ENCODE peak calls at places on chromosomes 13 and 19, in nine cellular contexts. P, J, U, G, W, B, K, V and T are unnamed samples.

GRCh38 chr19:11921852-11922495 is 2.9 kb upstream of the ZNF700 start:
- DNase-seq in P (no peak), J (no peak), U (no peak), G (no peak), W (no peak), B (no peak), K (no peak), V (no peak), T (no peak)

GRCh38 chr13:39913928-39914327 is 258.5 kb downstream of the COG6 start:
- DNase-seq in P (peak), J (peak), U (no peak), G (no peak), W (no peak), B (no peak), K (no peak), V (no peak), T (peak)

GRCh38 chr19:46716672-46717033 is 261 bp downstream of the PRKD2 start:
- DNase-seq in P (peak), J (no peak), U (no peak), G (no peak), W (peak), B (no peak), K (no peak), V (no peak), T (no peak)

GRCh38 chr13:48567521-48568331 is 34.8 kb upstream of the RCBTB2 start:
- DNase-seq in P (peak), J (no peak), U (no peak), G (no peak), W (no peak), B (no peak), K (no peak), V (no peak), T (no peak)

GRCh38 chr19:13689050-13689449 is 75.3 kb upstream of the MRI1 start:
- DNase-seq in P (peak), J (no peak), U (peak), G (no peak), W (no peak), B (no peak), K (no peak), V (no peak), T (no peak)

GRCh38 chr13:28636677-28637317 is 22.1 kb upstream of the POMP start:
- DNase-seq in P (peak), J (no peak), U (peak), G (peak), W (no peak), B (peak), K (peak), V (peak), T (peak)

GRCh38 chr19:27972291-27973040 is 1240.5 kb downstream of the UQCRFS1 start:
- DNase-seq in P (peak), J (no peak), U (peak), G (no peak), W (no peak), B (no peak), K (no peak), V (no peak), T (peak)

GRCh38 chr19:5023128-5023571 is 54.2 kb downstream of the KDM4B start:
- DNase-seq in P (peak), J (no peak), U (no peak), G (no peak), W (no peak), B (no peak), K (no peak), V (no peak), T (no peak)

GRCh38 chr13:113834496-113835200 is 29.2 kb downstream of the GAS6 start:
- DNase-seq in P (no peak), J (no peak), U (no peak), G (no peak), W (no peak), B (no peak), K (no peak), V (no peak), T (no peak)

GRCh38 chr19:42427313-42427712 is at the start of gene LIPE:
- DNase-seq in P (no peak), J (no peak), U (no peak), G (no peak), W (no peak), B (no peak), K (no peak), V (no peak), T (no peak)

GRCh38 chr19:16590876-16591802 is 18.9 kb upstream of the SLC35E1 start:
- DNase-seq in P (no peak), J (no peak), U (no peak), G (no peak), W (no peak), B (no peak), K (no peak), V (no peak), T (no peak)

GRCh38 chr19:16588824-16589577 is 16.8 kb upstream of the SLC35E1 start:
- DNase-seq in P (no peak), J (no peak), U (no peak), G (no peak), W (no peak), B (no peak), K (no peak), V (no peak), T (no peak)

GRCh38 chr19:16591803-16592556 is 19.8 kb upstream of the SLC35E1 start:
- DNase-seq in P (peak), J (no peak), U (peak), G (no peak), W (no peak), B (no peak), K (no peak), V (no peak), T (no peak)

GRCh38 chr19:16588089-16588823 is 16.0 kb upstream of the SLC35E1 start:
- DNase-seq in P (no peak), J (no peak), U (no peak), G (no peak), W (no peak), B (peak), K (no peak), V (peak), T (no peak)

GRCh38 chr19:16589917-16590316 is 17.7 kb upstream of the SLC35E1 start:
- DNase-seq in P (no peak), J (no peak), U (no peak), G (no peak), W (no peak), B (no peak), K (no peak), V (no peak), T (no peak)
- H3K27ac ChIP-seq in P (no peak), J (no peak), U (no peak), G (no peak), W (no peak), B (no peak), K (no peak), V (no peak), T (no peak)

GRCh38 chr19:3056454-3057016 is 5.8 kb downstream of the TLE5 start:
- DNase-seq in P (no peak), J (no peak), U (no peak), G (no peak), W (no peak), B (no peak), K (no peak), V (no peak), T (no peak)
- H3K27ac ChIP-seq in P (no peak), J (peak), U (no peak), G (peak), W (peak), B (peak), K (no peak), V (peak), T (peak)

GRCh38 chr13:67193979-67194378 is 36.2 kb downstream of the PCDH9 start:
- DNase-seq in P (no peak), J (no peak), U (no peak), G (no peak), W (no peak), B (no peak), K (no peak), V (no peak), T (no peak)

GRCh38 chr13:67192751-67193150 is 37.4 kb downstream of the PCDH9 start:
- DNase-seq in P (no peak), J (no peak), U (no peak), G (no peak), W (no peak), B (no peak), K (no peak), V (no peak), T (no peak)

GRCh38 chr13:67200183-67200582 is 30.0 kb downstream of the PCDH9 start:
- DNase-seq in P (no peak), J (no peak), U (no peak), G (no peak), W (no peak), B (no peak), K (no peak), V (no peak), T (no peak)

GRCh38 chr13:67200605-67201004 is 29.5 kb downstream of the PCDH9 start:
- DNase-seq in P (no peak), J (no peak), U (no peak), G (no peak), W (no peak), B (no peak), K (no peak), V (no peak), T (no peak)

DNA sequence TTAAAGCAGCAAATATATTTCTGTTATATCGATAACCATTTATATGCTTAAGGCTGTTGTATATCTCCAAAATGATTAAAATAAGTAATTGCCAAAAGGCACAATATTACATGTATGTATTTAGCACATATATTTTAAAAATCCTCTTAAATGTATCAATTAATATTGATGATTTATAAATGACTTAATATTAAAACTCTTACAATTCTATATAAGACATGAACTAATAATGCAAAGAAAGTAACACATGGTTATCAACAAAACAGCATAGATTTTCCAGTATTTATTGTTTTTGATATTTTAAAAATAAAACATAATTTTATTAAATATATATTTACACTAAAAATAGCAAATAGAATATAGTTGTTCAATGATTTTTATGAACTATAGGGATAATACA is 32.4 kb downstream of the PCDH9 start:
- DNase-seq in P (no peak), J (no peak), U (no peak), G (no peak), W (no peak), B (no peak), K (no peak), V (no peak), T (no peak)
- H3K27ac ChIP-seq in P (no peak), J (no peak), U (no peak), G (no peak), W (no peak), B (no peak), K (no peak), V (no peak), T (no peak)

DNA sequence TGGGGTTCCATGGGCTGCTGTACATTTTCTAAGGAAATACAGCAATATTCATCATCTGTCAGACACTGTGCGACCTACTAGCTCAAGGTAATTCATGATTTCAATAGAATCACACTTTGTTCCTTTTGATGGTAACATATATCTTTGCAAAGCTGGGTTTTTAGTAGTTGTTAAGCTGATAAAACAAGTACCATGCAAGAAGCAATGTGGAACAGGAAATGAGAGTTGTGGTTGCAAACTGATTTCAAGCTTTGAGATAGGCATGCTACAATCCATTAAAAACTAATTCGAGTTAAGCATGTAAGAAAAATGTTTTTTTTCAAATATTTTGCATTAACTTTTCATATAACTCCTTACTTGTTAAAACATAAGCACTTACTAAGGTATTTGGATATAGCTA is 6.8 kb upstream of the MBNL2 start:
- DNase-seq in P (no peak), J (no peak), U (no peak), G (no peak), W (no peak), B (no peak), K (no peak), V (no peak), T (no peak)
- H3K27ac ChIP-seq in P (no peak), J (no peak), U (no peak), G (no peak), W (no peak), B (no peak), K (no peak), V (no peak), T (no peak)

GRCh38 chr19:1441677-1442438 is 3.7 kb downstream of the RPS15 start:
- DNase-seq in P (no peak), J (no peak), U (no peak), G (no peak), W (no peak), B (no peak), K (no peak), V (no peak), T (no peak)

GRCh38 chr19:1440418-1440801 is 2.2 kb downstream of the RPS15 start:
- DNase-seq in P (no peak), J (no peak), U (no peak), G (no peak), W (no peak), B (no peak), K (no peak), V (no peak), T (no peak)

GRCh38 chr19:1438035-1438932 is at the start of gene RPS15:
- DNase-seq in P (peak), J (peak), U (peak), G (peak), W (peak), B (peak), K (peak), V (peak), T (peak)

GRCh38 chr19:1438933-1439358 is 750 bp downstream of the RPS15 start:
- DNase-seq in P (peak), J (no peak), U (no peak), G (no peak), W (no peak), B (no peak), K (no peak), V (no peak), T (no peak)

DNA sequence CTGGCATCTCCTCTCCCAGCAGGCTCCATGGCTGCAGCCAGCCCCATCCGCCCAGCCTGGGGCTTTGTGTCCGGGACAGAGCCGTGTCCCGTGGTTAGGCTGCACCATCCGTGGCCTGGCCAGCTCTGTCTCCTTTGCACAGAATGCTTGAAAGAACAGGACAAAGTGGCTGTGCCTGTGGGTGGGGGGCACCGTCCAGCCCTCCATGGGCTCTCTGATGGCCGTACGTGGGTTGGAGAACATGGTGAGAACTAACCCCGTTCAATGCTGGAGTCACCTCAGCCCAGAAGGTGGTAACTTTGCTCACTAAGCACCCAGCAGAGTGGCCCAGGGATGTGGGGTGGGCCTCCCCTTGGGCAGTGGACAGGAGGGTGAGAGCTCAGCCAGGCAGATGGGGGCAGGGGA is 2.8 kb downstream of the RPS15 start:
- DNase-seq in P (no peak), J (no peak), U (no peak), G (no peak), W (no peak), B (no peak), K (no peak), V (no peak), T (no peak)
- H3K27ac ChIP-seq in P (no peak), J (no peak), U (no peak), G (no peak), W (no peak), B (no peak), K (no peak), V (no peak), T (no peak)

DNA sequence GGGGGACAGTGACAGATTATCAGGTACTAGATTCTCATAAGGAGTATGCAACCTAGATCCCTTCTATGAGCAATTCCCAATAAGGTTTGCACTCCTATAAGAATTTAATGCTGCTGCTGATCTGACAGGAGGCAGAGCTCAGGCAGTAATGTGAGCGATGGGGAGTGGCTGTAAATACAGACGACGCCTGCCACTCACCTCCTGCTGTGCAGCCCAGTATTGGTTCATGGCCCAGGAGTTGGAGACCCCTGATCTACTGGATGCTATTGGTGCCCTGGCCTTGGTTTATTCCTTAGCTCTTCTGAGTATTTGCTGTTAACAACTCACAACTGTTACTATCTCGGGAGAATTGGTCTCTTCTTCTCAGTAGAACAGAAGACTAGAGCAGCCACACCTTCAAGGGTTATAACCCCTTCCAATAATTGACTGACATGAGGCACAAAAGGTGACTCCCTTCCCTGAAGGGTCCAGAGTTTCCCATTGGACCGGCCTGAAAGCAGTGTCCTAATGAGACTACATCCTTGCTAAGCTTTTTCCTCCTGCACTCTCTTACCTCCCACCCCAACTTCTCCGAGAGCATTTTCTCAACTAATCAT is 35.0 kb upstream of the RBM26 start:
- DNase-seq in P (no peak), J (no peak), U (no peak), G (no peak), W (no peak), B (peak), K (no peak), V (peak), T (no peak)
- H3K27ac ChIP-seq in P (no peak), J (no peak), U (no peak), G (no peak), W (no peak), B (peak), K (no peak), V (peak), T (no peak)